ENCODE peak calls at places on chromosome 4, in nine cellular contexts. C, P, S, N, I, R, K, T and E are unnamed samples.

GRCh38 chr4:150960079-150960478 is 55.0 kb downstream of the LRBA start:
- DNase-seq in P (peak), I (no peak), C (no peak), K (no peak), R (peak), S (peak), N (no peak), T (peak), E (no peak)

GRCh38 chr4:176769519-176769918 is 23.2 kb downstream of the VEGFC start:
- DNase-seq in K (no peak), S (peak), P (peak), C (no peak), R (no peak), T (no peak), I (no peak), N (no peak), E (no peak)

GRCh38 chr4:6546091-6546490 is 28.9 kb upstream of the MAN2B2 start:
- DNase-seq in K (no peak), T (no peak), S (no peak), P (no peak), C (no peak), I (no peak), R (no peak), N (no peak), E (no peak)

GRCh38 chr4:157521916-157522315 is 301.4 kb downstream of the GRIA2 start:
- DNase-seq in N (no peak), P (no peak), S (no peak), C (no peak), R (no peak), T (no peak), I (no peak), K (no peak), E (no peak)

GRCh38 chr4:185238750-185239149 is 29.4 kb downstream of the SNX25 start:
- DNase-seq in P (no peak), N (no peak), K (no peak), S (peak), C (no peak), I (no peak), T (no peak), R (no peak), E (no peak)

GRCh38 chr4:2694691-2695090 is 61.4 kb downstream of the TNIP2 start:
- DNase-seq in P (no peak), K (no peak), R (no peak), T (no peak), N (no peak), I (no peak), S (peak), C (no peak), E (no peak)

GRCh38 chr4:168717852-168718251 is 221.0 kb downstream of the PALLD start:
- DNase-seq in N (no peak), K (no peak), C (no peak), S (peak), P (no peak), I (peak), R (no peak), T (no peak), E (no peak)

GRCh38 chr4:128810871-128811570 is 1.5 kb downstream of the JADE1 start:
- DNase-seq in N (peak), K (peak), S (peak), I (peak), R (peak), C (peak), P (no peak), T (peak), E (peak)

GRCh38 chr4:162959056-162959455 is 207.6 kb downstream of the NAF1 start:
- DNase-seq in R (no peak), C (peak), T (peak), K (no peak), S (no peak), P (no peak), N (no peak), I (peak), E (no peak)

GRCh38 chr4:88592600-88593448 is 544 bp downstream of the HERC3 start:
- DNase-seq in T (peak), I (peak), C (peak), P (peak), N (peak), R (peak), K (peak), S (peak), E (no peak)

GRCh38 chr4:128880662-128881061 is 71.2 kb downstream of the JADE1 start:
- DNase-seq in C (no peak), P (no peak), S (peak), T (no peak), K (no peak), N (no peak), R (no peak), I (no peak), E (no peak)

GRCh38 chr4:83894831-83895230 is 358.9 kb downstream of the GPAT3 start:
- DNase-seq in I (no peak), P (no peak), R (no peak), N (no peak), C (no peak), K (no peak), S (no peak), T (no peak), E (no peak)

GRCh38 chr4:146029147-146029546 is 90.5 kb upstream of the ZNF827 start:
- DNase-seq in N (no peak), S (no peak), K (no peak), R (no peak), C (no peak), T (no peak), I (no peak), P (peak), E (no peak)

GRCh38 chr4:135601351-135601750 is 1399.8 kb upstream of the PABPC4L start:
- DNase-seq in C (no peak), I (no peak), N (no peak), R (no peak), S (no peak), K (no peak), T (no peak), P (no peak), E (no peak)

GRCh38 chr4:184951668-184952160 is 66.6 kb upstream of the HELT start:
- DNase-seq in R (no peak), T (no peak), S (no peak), N (no peak), P (no peak), C (no peak), I (no peak), K (peak), E (no peak)

GRCh38 chr4:149914521-149915115 is 99.0 kb upstream of the IQCM start:
- DNase-seq in R (peak), I (peak), C (peak), K (no peak), P (no peak), T (peak), S (peak), N (peak), E (peak)

GRCh38 chr4:70734168-70734954 is 12.6 kb downstream of the RUFY3 start:
- DNase-seq in N (no peak), T (no peak), C (no peak), R (no peak), K (no peak), P (no peak), S (peak), I (peak), E (no peak)

GRCh38 chr4:119559044-119559647 is 69.5 kb downstream of the PDE5A start:
- DNase-seq in T (peak), C (peak), R (peak), I (peak), K (no peak), N (no peak), P (peak), S (peak), E (no peak)

GRCh38 chr4:182644326-182645050 is 272.7 kb downstream of the DCTD start:
- DNase-seq in R (no peak), I (no peak), P (peak), N (no peak), C (no peak), T (no peak), S (peak), K (no peak), E (no peak)

GRCh38 chr4:103137446-103137827 is 37.8 kb upstream of the BDH2 start:
- DNase-seq in R (no peak), K (no peak), N (no peak), T (no peak), I (no peak), C (no peak), P (no peak), S (peak), E (no peak)

GRCh38 chr4:72895408-72895807 is 174.1 kb downstream of the COX18 start:
- DNase-seq in N (no peak), R (no peak), C (no peak), K (no peak), P (no peak), I (no peak), S (no peak), T (no peak), E (no peak)

GRCh38 chr4:104491396-104491821 is 3.3 kb downstream of the CXXC4 start:
- DNase-seq in K (peak), I (peak), N (no peak), T (peak), S (no peak), C (no peak), R (peak), P (no peak), E (peak)

GRCh38 chr4:3442959-3443749 is 1.4 kb downstream of the HGFAC start:
- DNase-seq in C (no peak), R (peak), P (no peak), S (no peak), I (peak), T (peak), N (peak), K (peak), E (no peak)

GRCh38 chr4:10841697-10842096 is 157.1 kb upstream of the CLNK start:
- DNase-seq in I (no peak), K (no peak), S (no peak), P (no peak), C (no peak), N (no peak), R (no peak), T (no peak), E (no peak)

GRCh38 chr4:71266090-71266794 is 72.6 kb upstream of the SLC4A4 start:
- DNase-seq in I (no peak), K (no peak), S (peak), C (no peak), R (no peak), T (no peak), N (no peak), P (peak), E (no peak)

GRCh38 chr4:179867300-179867878 is 2375.8 kb upstream of the TENM3 start:
- DNase-seq in K (peak), N (peak), R (peak), S (peak), I (peak), P (no peak), C (peak), T (peak), E (no peak)

GRCh38 chr4:14529653-14530052 is 472.6 kb upstream of the CPEB2 start:
- DNase-seq in K (no peak), T (no peak), N (no peak), S (no peak), I (peak), P (no peak), C (no peak), R (no peak), E (no peak)

GRCh38 chr4:174099712-174100111 is 183.8 kb downstream of the FBXO8 start:
- DNase-seq in N (no peak), I (no peak), P (no peak), R (no peak), S (no peak), T (no peak), K (no peak), C (no peak), E (no peak)

GRCh38 chr4:20532871-20533870 is 167.1 kb upstream of the PACRGL start:
- DNase-seq in N (no peak), S (peak), I (no peak), R (no peak), C (no peak), T (no peak), P (peak), K (no peak), E (no peak)

GRCh38 chr4:8176547-8177399 is 18.2 kb upstream of the ABLIM2 start:
- DNase-seq in T (peak), P (no peak), S (peak), R (peak), K (peak), N (no peak), C (peak), I (peak), E (no peak)

GRCh38 chr4:119825696-119826095 is 197.1 kb upstream of the PDE5A start:
- DNase-seq in C (no peak), R (no peak), S (peak), P (no peak), I (no peak), T (no peak), K (no peak), N (no peak), E (no peak)

GRCh38 chr4:184815046-184815877 is 10.5 kb downstream of the ACSL1 start:
- DNase-seq in P (no peak), N (no peak), T (peak), S (peak), K (peak), C (peak), I (peak), R (peak), E (peak)

GRCh38 chr4:102828497-102828808 is 1.1 kb upstream of the UBE2D3 start:
- DNase-seq in S (peak), C (no peak), P (no peak), T (no peak), K (no peak), R (no peak), I (no peak), N (no peak), E (no peak)

GRCh38 chr4:74840931-74841330 is 46.6 kb upstream of the BTC start:
- DNase-seq in N (no peak), K (no peak), C (no peak), P (no peak), R (no peak), I (no peak), T (no peak), S (no peak), E (peak)

GRCh38 chr4:92529510-92529909 is 225.7 kb downstream of the GRID2 start:
- DNase-seq in R (no peak), S (no peak), N (no peak), I (no peak), T (no peak), K (no peak), P (no peak), C (no peak), E (no peak)

GRCh38 chr4:20253272-20253798 is 1.6 kb downstream of the SLIT2 start:
- DNase-seq in N (no peak), K (no peak), I (peak), C (no peak), R (no peak), P (no peak), T (no peak), S (peak), E (no peak)

GRCh38 chr4:108080752-108081151 is 88.0 kb downstream of the LEF1 start:
- DNase-seq in C (no peak), R (no peak), I (no peak), K (no peak), T (no peak), N (peak), S (no peak), P (no peak), E (no peak)

GRCh38 chr4:87228561-87228860 is 8.1 kb upstream of the KLHL8 start:
- DNase-seq in N (no peak), R (no peak), S (no peak), C (no peak), T (no peak), K (no peak), I (no peak), P (no peak), E (no peak)

GRCh38 chr4:10917475-10918103 is 233.0 kb upstream of the CLNK start:
- DNase-seq in R (peak), P (no peak), S (no peak), T (no peak), N (no peak), K (peak), C (no peak), I (no peak), E (peak)

GRCh38 chr4:8465615-8466611 is 25.3 kb downstream of the TRMT44 start:
- DNase-seq in C (no peak), N (no peak), R (no peak), S (no peak), P (no peak), K (no peak), T (no peak), I (no peak), E (no peak)